ENCODE peak calls at places on chromosomes 1 and 21, in six cellular contexts. One of them, this sample, is unnamed.

GRCh38 chr1:1091344-1092148 is 17.4 kb upstream of the RNF223 start:
- DNase-seq in heart left ventricle: peak; percentile 16
- DNase-seq in uterus: no peak
- DNase-seq in transverse colon: peak; percentile 6
- DNase-seq in thyroid gland: no peak
- DNase-seq in lower leg skin: peak; percentile 76
- DNase-seq in this sample: no peak

GRCh38 chr1:92749024-92749634 is 35.8 kb downstream of the EVI5 start:
- DNase-seq in lower leg skin: no peak
- DNase-seq in thyroid gland: no peak
- DNase-seq in transverse colon: peak; percentile 41
- DNase-seq in uterus: no peak
- DNase-seq in heart left ventricle: no peak
- DNase-seq in this sample: no peak

GRCh38 chr1:28775121-28775942 is 36.6 kb upstream of the OPRD1 start:
- DNase-seq in thyroid gland: peak; percentile 85
- DNase-seq in uterus: peak; percentile 69
- DNase-seq in lower leg skin: peak; percentile 95
- DNase-seq in transverse colon: peak; percentile 86
- DNase-seq in heart left ventricle: peak; percentile 79
- DNase-seq in this sample: peak; percentile 75

GRCh38 chr1:187396929-187397796 is 568.4 kb downstream of the PLA2G4A start:
- DNase-seq in thyroid gland: peak; percentile 3
- DNase-seq in uterus: no peak
- DNase-seq in lower leg skin: no peak
- DNase-seq in heart left ventricle: no peak
- DNase-seq in transverse colon: no peak
- DNase-seq in this sample: no peak

GRCh38 chr1:2557146-2558029 is 1.2 kb downstream of the TNFRSF14 start:
- DNase-seq in uterus: no peak
- DNase-seq in lower leg skin: peak; percentile 87
- DNase-seq in thyroid gland: no peak
- DNase-seq in transverse colon: peak; percentile 84
- DNase-seq in heart left ventricle: no peak
- DNase-seq in this sample: no peak

GRCh38 chr1:187264995-187265602 is 436.4 kb downstream of the PLA2G4A start:
- DNase-seq in lower leg skin: no peak
- DNase-seq in thyroid gland: no peak
- DNase-seq in transverse colon: no peak
- DNase-seq in heart left ventricle: no peak
- DNase-seq in uterus: no peak
- DNase-seq in this sample: peak; percentile 8

GRCh38 chr1:160217466-160218165 is 12.4 kb downstream of the PEA15 start:
- DNase-seq in lower leg skin: no peak
- DNase-seq in heart left ventricle: no peak
- DNase-seq in transverse colon: peak; percentile 53
- DNase-seq in thyroid gland: no peak
- DNase-seq in uterus: no peak
- DNase-seq in this sample: peak; percentile 40

GRCh38 chr1:231162300-231162969 is 577 bp downstream of the TRIM67 start:
- DNase-seq in heart left ventricle: peak; percentile 39
- DNase-seq in thyroid gland: peak; percentile 44
- DNase-seq in uterus: no peak
- DNase-seq in transverse colon: peak; percentile 12
- DNase-seq in lower leg skin: no peak
- DNase-seq in this sample: peak; percentile 11

GRCh38 chr21:45308211-45309068 is 20.7 kb upstream of the POFUT2 start:
- DNase-seq in thyroid gland: peak; percentile 3
- DNase-seq in heart left ventricle: no peak
- DNase-seq in lower leg skin: no peak
- DNase-seq in uterus: peak; percentile 42
- DNase-seq in transverse colon: no peak
- DNase-seq in this sample: peak; percentile 71

GRCh38 chr1:177914603-177915002 is 55.3 kb downstream of the SEC16B start:
- DNase-seq in thyroid gland: no peak
- DNase-seq in heart left ventricle: no peak
- DNase-seq in uterus: no peak
- DNase-seq in transverse colon: no peak
- DNase-seq in lower leg skin: no peak
- DNase-seq in this sample: no peak

GRCh38 chr21:45324430-45325205 is 36.9 kb upstream of the POFUT2 start:
- DNase-seq in heart left ventricle: no peak
- DNase-seq in uterus: no peak
- DNase-seq in lower leg skin: no peak
- DNase-seq in thyroid gland: peak; percentile 4
- DNase-seq in transverse colon: no peak
- DNase-seq in this sample: no peak

GRCh38 chr21:46189213-46189958 is 5.1 kb upstream of the SPATC1L start:
- DNase-seq in heart left ventricle: no peak
- DNase-seq in uterus: no peak
- DNase-seq in lower leg skin: no peak
- DNase-seq in transverse colon: no peak
- DNase-seq in thyroid gland: no peak
- DNase-seq in this sample: no peak

DNA sequence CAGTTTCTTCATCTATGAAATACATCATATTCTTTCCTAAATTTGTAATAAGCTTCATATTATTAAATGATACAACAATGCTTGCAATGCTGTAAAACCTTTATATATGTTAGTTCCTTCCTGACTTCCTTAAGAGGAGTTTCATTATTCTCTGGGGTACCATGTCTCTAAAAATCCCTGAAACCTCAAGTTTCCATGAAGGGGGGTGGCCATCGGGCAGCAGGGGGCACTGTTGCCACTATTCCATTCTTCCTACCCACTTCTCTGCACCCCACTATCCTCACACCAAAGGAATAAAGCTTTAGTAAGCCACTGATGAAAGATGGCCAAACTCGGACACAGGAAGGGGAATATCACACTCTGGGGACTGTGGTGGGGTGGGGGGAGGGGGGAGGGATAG is 9.0 kb upstream of the DMRTB1 start:
- DNase-seq in transverse colon: no peak
- DNase-seq in thyroid gland: no peak
- DNase-seq in uterus: no peak
- DNase-seq in heart left ventricle: no peak
- DNase-seq in lower leg skin: no peak
- DNase-seq in this sample: no peak
- TF ChIP-seq CTCF in transverse colon: no peak
- TF ChIP-seq CTCF in thyroid gland: no peak
- TF ChIP-seq CTCF in uterus: no peak
- TF ChIP-seq CTCF in heart left ventricle: peak; percentile 4
- TF ChIP-seq CTCF in lower leg skin: no peak
- TF ChIP-seq CTCF in this sample: no peak

GRCh38 chr1:181112071-181112929 is 23.8 kb downstream of the IER5 start:
- DNase-seq in uterus: peak; percentile 91
- DNase-seq in transverse colon: peak; percentile 77
- DNase-seq in thyroid gland: peak; percentile 34
- DNase-seq in heart left ventricle: no peak
- DNase-seq in lower leg skin: peak; percentile 94
- DNase-seq in this sample: peak; percentile 86
- TF ChIP-seq POLR2A in uterus: no peak
- TF ChIP-seq POLR2A in transverse colon: no peak
- TF ChIP-seq POLR2A in thyroid gland: no peak
- TF ChIP-seq POLR2A in heart left ventricle: no peak
- TF ChIP-seq POLR2A in lower leg skin: no peak
- TF ChIP-seq POLR2A in this sample: no peak

DNA sequence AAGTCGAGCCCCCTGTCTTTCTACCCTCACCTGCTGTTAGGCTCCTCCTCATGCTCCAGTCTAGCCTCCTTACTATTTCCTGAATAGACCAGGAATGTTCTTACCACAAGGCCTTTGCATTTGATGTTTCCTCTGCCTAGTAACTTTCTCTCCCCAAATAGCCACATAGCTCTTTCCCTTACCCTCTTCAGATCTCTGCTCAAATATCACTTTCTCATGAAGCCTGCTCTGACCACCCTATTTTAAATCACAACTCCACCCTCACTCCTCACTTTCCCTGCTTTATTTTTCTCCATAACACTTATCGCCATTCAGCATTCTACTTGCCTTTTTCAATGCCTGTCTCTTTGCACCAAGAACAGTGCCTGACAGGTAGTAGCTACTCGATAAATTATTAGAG is 6.6 kb upstream of the CDCA8 start:
- DNase-seq in thyroid gland: no peak
- DNase-seq in uterus: no peak
- DNase-seq in heart left ventricle: no peak
- DNase-seq in lower leg skin: no peak
- DNase-seq in transverse colon: no peak
- DNase-seq in this sample: no peak
- TF ChIP-seq CTCF in thyroid gland: no peak
- TF ChIP-seq CTCF in uterus: no peak
- TF ChIP-seq CTCF in heart left ventricle: no peak
- TF ChIP-seq CTCF in lower leg skin: no peak
- TF ChIP-seq CTCF in transverse colon: no peak
- TF ChIP-seq CTCF in this sample: no peak

GRCh38 chr1:51330331-51331201 is at the start of gene TTC39A:
- DNase-seq in heart left ventricle: no peak
- DNase-seq in thyroid gland: peak; percentile 44
- DNase-seq in uterus: no peak
- DNase-seq in lower leg skin: no peak
- DNase-seq in transverse colon: no peak
- DNase-seq in this sample: no peak

GRCh38 chr1:51328279-51328678 is 2.1 kb downstream of the TTC39A start:
- DNase-seq in thyroid gland: no peak
- DNase-seq in uterus: no peak
- DNase-seq in transverse colon: no peak
- DNase-seq in heart left ventricle: no peak
- DNase-seq in lower leg skin: no peak
- DNase-seq in this sample: no peak

GRCh38 chr1:51331206-51332100 is 1.1 kb upstream of the TTC39A start:
- DNase-seq in thyroid gland: peak; percentile 61
- DNase-seq in lower leg skin: peak; percentile 84
- DNase-seq in transverse colon: peak; percentile 52
- DNase-seq in uterus: no peak
- DNase-seq in heart left ventricle: peak; percentile 32
- DNase-seq in this sample: no peak

GRCh38 chr1:51328926-51329325 is 1.4 kb downstream of the TTC39A start:
- DNase-seq in heart left ventricle: no peak
- DNase-seq in thyroid gland: no peak
- DNase-seq in transverse colon: no peak
- DNase-seq in lower leg skin: no peak
- DNase-seq in uterus: no peak
- DNase-seq in this sample: no peak

GRCh38 chr1:51329443-51330325 is 678 bp downstream of the TTC39A start:
- DNase-seq in heart left ventricle: peak; percentile 77
- DNase-seq in transverse colon: peak; percentile 82
- DNase-seq in uterus: no peak
- DNase-seq in lower leg skin: no peak
- DNase-seq in thyroid gland: peak; percentile 88
- DNase-seq in this sample: no peak
- TF ChIP-seq POLR2A in heart left ventricle: peak; percentile 23
- TF ChIP-seq POLR2A in transverse colon: peak; percentile 83
- TF ChIP-seq POLR2A in uterus: no peak
- TF ChIP-seq POLR2A in lower leg skin: no peak
- TF ChIP-seq POLR2A in thyroid gland: no peak
- TF ChIP-seq POLR2A in this sample: no peak

DNA sequence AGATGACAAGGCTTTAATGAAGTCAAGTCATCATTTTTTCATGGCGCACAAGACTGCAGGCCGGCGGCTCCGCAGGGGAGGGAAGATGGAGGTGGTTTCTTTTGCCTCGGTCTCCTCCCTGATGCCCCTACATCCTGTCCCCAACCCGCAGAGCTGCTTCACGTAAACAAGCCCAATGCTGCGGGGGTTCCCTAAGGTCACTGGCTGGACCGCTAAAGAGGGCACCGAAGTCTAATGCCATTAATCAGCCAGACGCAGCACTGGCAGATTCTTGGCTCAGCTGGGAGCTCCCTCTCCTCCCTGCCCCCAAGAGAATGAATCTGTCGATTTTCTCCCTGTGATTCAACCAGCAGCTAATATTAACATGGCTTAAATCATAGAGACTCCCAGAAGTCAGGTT is 265.0 kb downstream of the C1orf94 start:
- DNase-seq in thyroid gland: no peak
- DNase-seq in heart left ventricle: no peak
- DNase-seq in uterus: no peak
- DNase-seq in transverse colon: no peak
- DNase-seq in lower leg skin: no peak
- DNase-seq in this sample: no peak
- TF ChIP-seq CTCF in thyroid gland: no peak
- TF ChIP-seq CTCF in heart left ventricle: no peak
- TF ChIP-seq CTCF in uterus: no peak
- TF ChIP-seq CTCF in transverse colon: no peak
- TF ChIP-seq CTCF in lower leg skin: no peak
- TF ChIP-seq CTCF in this sample: no peak